ENCODE peak calls at places on chromosomes 16 and 17, in seven cellular contexts. R is upper lobe of left lung; G is HCT116; D is heart right ventricle; H is CD4-positive, CD25-positive, alpha-beta regulatory T cell; Z is colonic mucosa; V is PC-9. N is an unnamed sample.

GRCh38 chr17:50569592-50569991 is 9.1 kb downstream of the CACNA1G start:
- DNase-seq in R (no peak), G (no peak), D (no peak), H (no peak), Z (no peak), V (no peak), N (no peak)

GRCh38 chr17:7774037-7774659 is 56.6 kb downstream of the DNAH2 start:
- DNase-seq in R (peak; percentile 75), G (no peak), D (no peak), H (no peak), Z (no peak), V (peak; percentile 59), N (no peak)

GRCh38 chr17:41532947-41533570 is 5.0 kb upstream of the KRT19 start:
- DNase-seq in R (peak; percentile 90), G (no peak), D (no peak), H (no peak), Z (no peak), V (no peak), N (no peak)

GRCh38 chr17:49442051-49442450 is 27.4 kb upstream of the PHB1 start:
- DNase-seq in R (no peak), G (no peak), D (no peak), H (no peak), Z (no peak), V (no peak), N (no peak)

GRCh38 chr17:65287040-65287439 is 149.9 kb downstream of the RGS9 start:
- DNase-seq in R (no peak), G (no peak), D (no peak), H (no peak), Z (no peak), V (no peak), N (no peak)

GRCh38 chr17:4635823-4636375 is 5.6 kb downstream of the ALOX15 start:
- DNase-seq in R (no peak), G (no peak), D (no peak), H (no peak), Z (no peak), V (peak; percentile 26), N (peak; percentile 20)

GRCh38 chr17:68704897-68705296 is 103.7 kb upstream of the FAM20A start:
- DNase-seq in R (no peak), G (no peak), D (no peak), H (no peak), Z (no peak), V (no peak), N (no peak)

GRCh38 chr16:54444851-54445523 is 158.4 kb upstream of the IRX3 start:
- DNase-seq in R (no peak), G (no peak), D (no peak), H (no peak), Z (no peak), V (no peak), N (no peak)

GRCh38 chr17:75077490-75078096 is 10.2 kb upstream of the SLC16A5 start:
- DNase-seq in R (peak; percentile 88), G (no peak), D (peak; percentile 84), H (peak; percentile 81), Z (peak; percentile 73), V (peak; percentile 55), N (peak; percentile 75)

GRCh38 chr17:41944943-41945342 is 14.5 kb downstream of the ODAD4 start:
- DNase-seq in R (peak; percentile 53), G (no peak), D (no peak), H (no peak), Z (no peak), V (no peak), N (no peak)

DNA sequence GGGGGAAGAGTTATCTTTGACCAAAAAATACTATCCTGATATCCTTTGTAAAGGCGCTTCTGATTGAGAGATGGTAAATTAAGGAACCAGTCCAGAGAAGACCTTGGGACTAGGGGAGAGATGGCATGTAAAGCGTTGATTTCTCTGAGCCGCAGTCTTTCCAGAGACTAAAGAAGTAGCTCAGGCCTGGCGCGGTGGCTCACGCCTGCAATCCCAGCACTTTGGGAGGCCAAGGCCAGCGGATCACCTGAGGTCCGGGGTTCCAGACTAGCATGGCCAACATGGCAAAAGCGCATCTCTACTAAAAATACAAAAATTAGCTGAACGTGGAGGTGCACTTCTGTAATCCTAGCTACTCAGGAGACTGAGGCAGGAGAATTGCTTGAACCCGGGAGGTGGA is 625 bp upstream of the CENPT start:
- DNase-seq in R (no peak), G (no peak), D (no peak), H (no peak), Z (no peak), V (no peak), N (no peak)
- H3K27ac ChIP-seq in R (peak overlapping the region; percentile 98), G (peak overlapping the region; percentile 83), D (peak overlapping the region; percentile 100), H (no peak overlapping the region), Z (peak overlapping the region; percentile 89), V (peak overlapping the region; percentile 70), N (peak overlapping the region; percentile 95)

DNA sequence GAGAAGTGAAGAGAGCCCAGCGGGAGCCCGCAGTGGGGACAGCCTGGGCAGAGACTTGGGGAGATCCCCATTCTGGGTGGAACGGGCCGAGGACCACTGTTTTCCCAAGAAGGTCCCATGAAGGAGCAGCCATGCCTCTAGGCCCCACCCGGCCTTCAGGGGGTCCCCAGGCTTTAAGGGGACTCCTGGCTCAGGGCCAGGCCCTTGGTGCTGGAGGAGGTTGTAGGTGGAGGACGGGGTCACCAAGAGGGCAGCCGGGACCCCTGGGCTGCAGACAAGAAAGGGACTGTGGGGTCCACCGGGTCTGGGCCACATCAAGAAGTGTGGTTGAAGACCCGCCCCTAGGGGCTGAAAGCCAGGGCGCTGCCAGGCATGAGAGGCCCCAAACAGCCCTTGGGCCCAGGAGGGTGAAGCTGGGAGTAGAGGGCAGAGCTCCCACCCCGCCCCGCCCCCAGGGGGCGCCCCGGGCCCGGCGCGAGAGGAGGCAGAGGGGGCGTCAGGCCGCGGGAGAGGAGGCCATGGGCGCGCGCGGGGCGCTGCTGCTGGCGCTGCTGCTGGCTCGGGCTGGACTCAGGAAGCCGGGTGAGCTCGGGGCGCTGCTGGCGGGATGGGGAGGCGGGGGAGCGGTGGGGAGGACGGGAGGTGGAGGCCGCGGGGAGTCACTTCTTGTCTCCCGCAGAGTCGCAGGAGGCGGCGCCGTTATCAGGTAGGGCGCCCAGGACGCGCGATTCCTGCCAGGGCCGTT is at the start of gene PRSS21:
- DNase-seq in R (no peak), G (no peak), D (no peak), H (peak; percentile 31), Z (no peak), V (peak; percentile 75), N (peak; percentile 8)
- H3K4me3 ChIP-seq in R (peak within 1 kb of the TSS; percentile 10), G (no peak within 1 kb of the TSS), D (no peak within 1 kb of the TSS), H (no peak within 1 kb of the TSS), Z (no peak within 1 kb of the TSS), V (peak within 1 kb of the TSS; percentile 81), N (no peak within 1 kb of the TSS)

GRCh38 chr17:77312786-77313599 is 172.2 kb downstream of the SEC14L1 start:
- DNase-seq in R (no peak), G (no peak), D (peak; percentile 58), H (no peak), Z (peak; percentile 89), V (no peak), N (peak; percentile 73)

GRCh38 chr17:77311371-77311981 is 170.7 kb downstream of the SEC14L1 start:
- DNase-seq in R (no peak), G (no peak), D (no peak), H (no peak), Z (peak; percentile 90), V (no peak), N (peak; percentile 81)

GRCh38 chr17:77312061-77312684 is 171.4 kb downstream of the SEC14L1 start:
- DNase-seq in R (no peak), G (no peak), D (no peak), H (no peak), Z (no peak), V (no peak), N (no peak)

GRCh38 chr17:77308768-77309726 is 168.3 kb downstream of the SEC14L1 start:
- DNase-seq in R (peak; percentile 43), G (no peak), D (no peak), H (no peak), Z (no peak), V (no peak), N (no peak)

GRCh38 chr17:77310336-77310735 is 169.6 kb downstream of the SEC14L1 start:
- DNase-seq in R (no peak), G (no peak), D (no peak), H (no peak), Z (no peak), V (no peak), N (no peak)
- H3K27ac ChIP-seq in R (no peak overlapping the region), G (no peak overlapping the region), D (no peak overlapping the region), H (no peak overlapping the region), Z (no peak overlapping the region), V (no peak overlapping the region), N (no peak overlapping the region)

GRCh38 chr17:35289222-35289621 is 46.4 kb downstream of the SLFN5 start:
- DNase-seq in R (no peak), G (no peak), D (no peak), H (peak; percentile 47), Z (no peak), V (no peak), N (no peak)
- H3K4me3 ChIP-seq in R (no peak overlapping the region), G (no peak overlapping the region), D (no peak overlapping the region), H (peak overlapping the region; percentile 67), Z (no peak overlapping the region), V (no peak overlapping the region), N (no peak overlapping the region)

GRCh38 chr17:78364436-78365281 is 4.8 kb upstream of the SOCS3 start:
- DNase-seq in R (no peak), G (no peak), D (no peak), H (no peak), Z (no peak), V (no peak), N (no peak)

GRCh38 chr17:78366109-78366848 is 6.4 kb upstream of the SOCS3 start:
- DNase-seq in R (peak; percentile 67), G (no peak), D (no peak), H (no peak), Z (no peak), V (no peak), N (no peak)

GRCh38 chr17:78367193-78367592 is 7.3 kb upstream of the SOCS3 start:
- DNase-seq in R (no peak), G (no peak), D (no peak), H (no peak), Z (no peak), V (no peak), N (no peak)

GRCh38 chr17:78368348-78368747 is 8.5 kb upstream of the SOCS3 start:
- DNase-seq in R (peak; percentile 72), G (no peak), D (no peak), H (no peak), Z (no peak), V (no peak), N (no peak)

GRCh38 chr17:78365561-78366108 is 5.8 kb upstream of the SOCS3 start:
- DNase-seq in R (peak; percentile 57), G (no peak), D (no peak), H (no peak), Z (peak; percentile 18), V (no peak), N (no peak)
- H3K27ac ChIP-seq in R (peak overlapping the region; percentile 82), G (no peak overlapping the region), D (peak overlapping the region; percentile 80), H (no peak overlapping the region), Z (no peak overlapping the region), V (no peak overlapping the region), N (peak overlapping the region; percentile 58)

GRCh38 chr16:4626396-4626795 is 1.8 kb downstream of the MGRN1 start:
- DNase-seq in R (no peak), G (no peak), D (no peak), H (no peak), Z (no peak), V (no peak), N (no peak)
- H3K4me3 ChIP-seq in R (peak overlapping the region; percentile 99), G (peak overlapping the region; percentile 87), D (peak overlapping the region; percentile 100), H (peak overlapping the region; percentile 83), Z (peak overlapping the region; percentile 98), V (peak overlapping the region; percentile 99), N (peak overlapping the region; percentile 94)

N was measured in transverse colon.